ENCODE peak calls at places on chromosomes 7 and 10, in five cellular contexts. G, H, N, I and U are unnamed samples.

GRCh38 chr7:99514050-99514449 is 9.6 kb downstream of the ZKSCAN5 start:
- DNase-seq in G (no peak), H (no peak), N (no peak), I (no peak), U (no peak)

GRCh38 chr10:121307411-121307980 is 290.7 kb downstream of the FGFR2 start:
- DNase-seq in G (no peak), H (no peak), N (no peak), I (no peak), U (no peak)

GRCh38 chr7:86469680-86470295 is 173.9 kb upstream of the GRM3 start:
- DNase-seq in G (no peak), H (no peak), N (peak), I (no peak), U (peak)

GRCh38 chr10:90718185-90718584 is 139.7 kb downstream of the HTR7 start:
- DNase-seq in G (no peak), H (no peak), N (no peak), I (no peak), U (no peak)

GRCh38 chr7:70143089-70144044 is 545.1 kb downstream of the AUTS2 start:
- DNase-seq in G (no peak), H (no peak), N (no peak), I (no peak), U (no peak)

GRCh38 chr10:113035724-113036312 is 85.8 kb downstream of the TCF7L2 start:
- DNase-seq in G (no peak), H (no peak), N (no peak), I (no peak), U (no peak)

GRCh38 chr10:43396928-43397624 is 11.9 kb downstream of the HNRNPF start:
- DNase-seq in G (peak), H (no peak), N (peak), I (peak), U (peak)

GRCh38 chr10:28331821-28332220 is 29.0 kb upstream of the MPP7 start:
- DNase-seq in G (no peak), H (peak), N (no peak), I (no peak), U (no peak)

GRCh38 chr10:61863981-61864380 is 37.5 kb upstream of the ARID5B start:
- DNase-seq in G (no peak), H (no peak), N (no peak), I (no peak), U (no peak)

GRCh38 chr10:61855771-61856170 is 45.7 kb upstream of the ARID5B start:
- DNase-seq in G (no peak), H (no peak), N (no peak), I (no peak), U (no peak)

GRCh38 chr10:61857746-61858145 is 43.8 kb upstream of the ARID5B start:
- DNase-seq in G (no peak), H (no peak), N (no peak), I (no peak), U (no peak)

GRCh38 chr10:61859786-61860185 is 41.7 kb upstream of the ARID5B start:
- DNase-seq in G (no peak), H (no peak), N (no peak), I (no peak), U (no peak)

DNA sequence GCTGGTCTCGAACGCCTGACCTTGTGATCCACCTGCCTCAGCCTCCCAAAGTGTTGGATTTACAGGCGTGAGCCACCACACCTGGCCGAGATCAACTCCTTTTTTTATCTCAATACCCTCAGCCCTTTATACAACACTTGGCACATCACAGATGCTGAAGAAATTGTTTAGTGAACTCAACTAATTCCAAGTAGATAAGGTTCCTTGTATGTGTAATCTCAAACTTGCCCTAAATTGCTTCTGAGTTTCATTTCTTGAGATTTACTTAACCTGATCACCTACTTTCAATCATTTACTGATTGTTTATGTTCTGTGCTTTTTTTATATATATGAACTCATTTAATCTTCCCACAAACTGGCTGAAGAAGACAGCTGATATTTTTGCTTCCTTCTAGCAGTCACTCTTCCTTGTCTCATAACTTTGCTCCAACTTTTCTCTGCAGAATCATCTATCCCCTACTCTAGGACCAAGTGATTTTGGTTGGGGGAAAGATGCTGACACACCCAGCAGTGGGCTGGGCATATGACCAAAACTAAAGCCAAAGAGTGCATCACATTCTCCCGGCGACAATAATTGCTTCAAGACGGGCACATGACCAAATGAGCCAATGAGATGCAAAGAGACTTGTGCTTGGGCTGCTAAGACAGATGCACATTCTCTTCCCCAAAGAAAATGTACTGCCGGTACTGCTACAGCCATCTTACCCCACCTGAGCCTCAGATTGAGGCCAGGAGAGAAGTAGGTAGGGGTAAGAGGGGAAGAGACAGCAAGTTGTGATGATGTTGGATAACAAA is 40.3 kb upstream of the ARID5B start:
- DNase-seq in G (no peak), H (no peak), N (no peak), I (no peak), U (no peak)
- H3K27ac ChIP-seq in G (no peak), H (no peak), N (no peak), I (no peak), U (no peak)

DNA sequence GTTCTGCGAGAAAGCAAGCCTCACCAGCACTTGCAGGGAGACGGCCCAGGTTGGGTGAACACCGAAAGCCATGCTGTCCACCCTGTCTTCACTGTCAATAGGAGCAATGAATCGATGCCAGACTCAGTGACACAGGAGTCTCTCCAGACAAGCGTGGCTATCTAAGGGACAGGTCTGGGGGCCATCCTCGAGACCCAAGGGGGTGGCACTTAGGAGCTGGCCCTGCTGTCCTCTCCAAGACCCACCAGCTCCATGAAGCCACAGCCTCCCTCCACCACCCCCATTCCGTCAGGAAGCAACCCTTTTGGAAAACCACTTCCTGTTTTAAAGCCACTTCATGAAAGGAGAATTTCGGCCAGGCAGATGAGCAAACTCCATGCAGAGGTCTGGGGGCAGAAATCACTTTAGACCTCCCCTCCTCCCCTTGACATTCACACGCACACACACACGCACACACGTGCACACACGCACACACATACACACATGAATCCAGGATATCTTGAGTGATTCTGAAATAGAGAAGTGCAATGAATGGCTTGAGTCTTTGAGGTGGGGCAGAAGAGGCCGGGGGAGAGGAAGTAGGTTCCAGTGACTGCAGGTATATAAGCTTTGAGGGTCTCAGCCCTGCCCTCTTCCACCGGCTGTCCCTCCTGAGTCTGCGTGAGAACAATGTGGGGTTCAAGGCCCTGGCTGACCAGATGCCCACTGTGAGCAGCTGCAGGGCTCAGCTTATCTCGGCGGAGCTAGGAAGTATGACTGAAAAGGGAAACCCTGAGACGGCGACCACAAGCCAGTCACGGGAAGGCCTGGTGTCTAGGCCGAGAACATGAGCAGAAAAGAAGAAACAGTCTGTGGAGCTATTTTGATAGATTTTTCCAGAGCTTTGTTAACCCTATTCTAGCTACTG is 25.0 kb downstream of the RGS10 start:
- DNase-seq in G (no peak), H (no peak), N (no peak), I (no peak), U (no peak)
- H3K27ac ChIP-seq in G (no peak), H (peak), N (no peak), I (peak), U (peak)

DNA sequence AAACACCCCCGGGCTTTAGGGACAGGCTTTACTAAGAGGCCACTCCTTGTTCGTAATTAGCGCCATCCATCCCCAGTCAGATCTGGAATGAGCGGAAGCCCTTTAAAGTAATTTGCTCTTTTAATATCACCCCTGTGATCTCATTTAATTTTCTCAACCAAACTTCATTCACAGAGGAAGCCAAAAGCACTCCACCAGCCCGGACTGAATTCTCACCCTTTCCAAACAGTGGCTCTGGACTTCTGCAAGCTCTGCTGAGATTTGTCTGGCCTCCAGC is 43.1 kb downstream of the UNC5B start:
- DNase-seq in G (no peak), H (no peak), N (no peak), I (no peak), U (no peak)
- H3K27ac ChIP-seq in G (no peak), H (peak), N (peak), I (no peak), U (peak)

GRCh38 chr7:77269360-77270075 is 69.9 kb upstream of the FGL2 start:
- DNase-seq in G (no peak), H (no peak), N (no peak), I (no peak), U (no peak)
- H3K27ac ChIP-seq in G (no peak), H (no peak), N (no peak), I (no peak), U (no peak)